ENCODE peak calls at places on chromosome 9, in nine cellular contexts. G, T, I, Q, Z, O, E, X and F are unnamed samples.

GRCh38 chr9:134455951-134456739 is 129.9 kb downstream of the RXRA start:
- DNase-seq in G (no peak), T (peak; percentile 79), I (peak; percentile 89), Q (peak; percentile 72), Z (no peak), O (peak; percentile 99), E (peak; percentile 82), X (peak; percentile 90), F (peak; percentile 99)

GRCh38 chr9:104855837-104856236 is 72.1 kb downstream of the ABCA1 start:
- DNase-seq in G (no peak), T (no peak), I (no peak), Q (no peak), Z (no peak), O (no peak), E (no peak), X (no peak), F (no peak)

GRCh38 chr9:13607746-13608445 is 328.4 kb upstream of the MPDZ start:
- DNase-seq in G (no peak), T (no peak), I (no peak), Q (no peak), Z (no peak), O (no peak), E (no peak), X (no peak), F (no peak)

GRCh38 chr9:137451976-137452760 is 7.0 kb downstream of the NSMF start:
- DNase-seq in G (no peak), T (no peak), I (no peak), Q (no peak), Z (no peak), O (no peak), E (no peak), X (no peak), F (no peak)

GRCh38 chr9:92294297-92294676 is 790 bp upstream of the IARS1 start:
- DNase-seq in G (no peak), T (no peak), I (no peak), Q (no peak), Z (peak; percentile 1), O (peak; percentile 35), E (peak; percentile 35), X (no peak), F (peak; percentile 31)

GRCh38 chr9:124786881-124787573 is 10.1 kb downstream of the OLFML2A start:
- DNase-seq in G (no peak), T (no peak), I (no peak), Q (no peak), Z (no peak), O (no peak), E (no peak), X (no peak), F (no peak)

GRCh38 chr9:109865521-109865920 is 85.5 kb downstream of the PALM2AKAP2 start:
- DNase-seq in G (no peak), T (no peak), I (no peak), Q (no peak), Z (no peak), O (no peak), E (no peak), X (no peak), F (peak; percentile 10)

GRCh38 chr9:93183663-93184438 is at the start of gene WNK2:
- DNase-seq in G (no peak), T (peak; percentile 21), I (no peak), Q (no peak), Z (peak; percentile 66), O (no peak), E (no peak), X (peak; percentile 74), F (no peak)

GRCh38 chr9:107700902-107701301 is 211.3 kb upstream of the KLF4 start:
- DNase-seq in G (no peak), T (no peak), I (no peak), Q (no peak), Z (no peak), O (no peak), E (no peak), X (no peak), F (no peak)

GRCh38 chr9:127562271-127562780 is 49.8 kb upstream of the STXBP1 start:
- DNase-seq in G (no peak), T (no peak), I (no peak), Q (no peak), Z (no peak), O (no peak), E (no peak), X (no peak), F (no peak)

GRCh38 chr9:137672907-137673791 is 54.3 kb downstream of the EHMT1 start:
- DNase-seq in G (no peak), T (peak; percentile 33), I (no peak), Q (peak; percentile 17), Z (peak; percentile 32), O (peak; percentile 59), E (no peak), X (peak; percentile 69), F (peak; percentile 68)

GRCh38 chr9:115106642-115107041 is 11.3 kb downstream of the TNC start:
- DNase-seq in G (no peak), T (no peak), I (no peak), Q (no peak), Z (no peak), O (peak; percentile 74), E (no peak), X (no peak), F (peak; percentile 11)

GRCh38 chr9:130891699-130892502 is 4.7 kb downstream of the QRFP start:
- DNase-seq in G (no peak), T (no peak), I (no peak), Q (no peak), Z (no peak), O (no peak), E (no peak), X (no peak), F (no peak)

GRCh38 chr9:134935056-134936020 is 17.6 kb upstream of the FCN1 start:
- DNase-seq in G (no peak), T (no peak), I (no peak), Q (no peak), Z (no peak), O (no peak), E (no peak), X (no peak), F (no peak)